ENCODE peak calls at places on chromosome 12, in seven cellular contexts. W is Peyer's patch, T is GM12892, A is heart left ventricle, N is A549, P is stomach, O is NB4. B is an unnamed sample.

GRCh38 chr12:69241444-69242092 is 2.2 kb downstream of the CPSF6 start:
- DNase-seq in W (no peak), T (no peak), A (no peak), N (no peak), P (no peak), O (peak; percentile 29), B (no peak)

GRCh38 chr12:121536058-121536928 is 44.5 kb downstream of the KDM2B start:
- DNase-seq in W (peak; percentile 95), T (peak; percentile 92), A (peak; percentile 88), N (peak; percentile 70), P (peak; percentile 78), O (peak; percentile 51), B (peak; percentile 27)

GRCh38 chr12:80598004-80598606 is 109.3 kb upstream of the MYF6 start:
- DNase-seq in W (no peak), T (no peak), A (no peak), N (peak; percentile 52), P (no peak), O (no peak), B (no peak)

GRCh38 chr12:118429703-118430383 is 53.5 kb downstream of the SUDS3 start:
- DNase-seq in W (no peak), T (no peak), A (no peak), N (no peak), P (peak; percentile 82), O (no peak), B (no peak)

GRCh38 chr12:76455582-76456345 is 103.8 kb downstream of the OSBPL8 start:
- DNase-seq in W (peak; percentile 61), T (peak; percentile 5), A (no peak), N (peak; percentile 91), P (no peak), O (peak; percentile 67), B (peak; percentile 32)

GRCh38 chr12:111298583-111299436 is 70.1 kb downstream of the PHETA1 start:
- DNase-seq in W (peak; percentile 58), T (peak; percentile 66), A (peak; percentile 33), N (peak; percentile 64), P (peak; percentile 34), O (peak; percentile 75), B (peak; percentile 74)

GRCh38 chr12:1761857-1762256 is 58.5 kb upstream of the LRTM2 start:
- DNase-seq in W (no peak), T (no peak), A (no peak), N (no peak), P (no peak), O (no peak), B (no peak)

GRCh38 chr12:10409387-10409786 is at the start of gene KLRC4:
- DNase-seq in W (no peak), T (no peak), A (no peak), N (no peak), P (no peak), O (peak; percentile 77), B (no peak)

GRCh38 chr12:40224439-40225291 is at the start of gene LRRK2:
- DNase-seq in W (peak; percentile 90), T (no peak), A (peak; percentile 86), N (peak; percentile 78), P (peak; percentile 65), O (peak; percentile 98), B (peak; percentile 36)

GRCh38 chr12:112304411-112304810 is 77.8 kb downstream of the HECTD4 start:
- DNase-seq in W (no peak), T (no peak), A (no peak), N (no peak), P (no peak), O (no peak), B (no peak)

GRCh38 chr12:89516633-89517032 is 8.0 kb downstream of the GALNT4 start:
- DNase-seq in W (no peak), T (no peak), A (no peak), N (no peak), P (no peak), O (no peak), B (no peak)

GRCh38 chr12:12979731-12980259 is 20.3 kb downstream of the HEBP1 start:
- DNase-seq in W (no peak), T (no peak), A (no peak), N (peak; percentile 86), P (no peak), O (no peak), B (peak; percentile 54)

GRCh38 chr12:89702503-89702902 is 6.1 kb downstream of the ATP2B1 start:
- DNase-seq in W (no peak), T (no peak), A (no peak), N (no peak), P (no peak), O (no peak), B (no peak)

GRCh38 chr12:105083551-105084105 is 630 bp downstream of the ALDH1L2 start:
- DNase-seq in W (peak; percentile 53), T (no peak), A (peak; percentile 28), N (peak; percentile 58), P (peak; percentile 58), O (peak; percentile 65), B (peak; percentile 25)

GRCh38 chr12:47818382-47818700 is 1.4 kb downstream of the HDAC7 start:
- DNase-seq in W (no peak), T (no peak), A (no peak), N (no peak), P (no peak), O (peak; percentile 35), B (no peak)

GRCh38 chr12:47819544-47819901 is 180 bp downstream of the HDAC7 start:
- DNase-seq in W (no peak), T (no peak), A (no peak), N (no peak), P (no peak), O (no peak), B (no peak)

GRCh38 chr12:47819902-47820630 is at the start of gene HDAC7:
- DNase-seq in W (peak; percentile 92), T (peak; percentile 85), A (peak; percentile 94), N (peak; percentile 86), P (peak; percentile 84), O (peak; percentile 86), B (peak; percentile 83)

GRCh38 chr12:47818007-47818376 is 1.7 kb downstream of the HDAC7 start:
- DNase-seq in W (no peak), T (no peak), A (no peak), N (no peak), P (no peak), O (no peak), B (no peak)

GRCh38 chr12:47818701-47819543 is 781 bp downstream of the HDAC7 start:
- DNase-seq in W (peak; percentile 83), T (peak; percentile 53), A (peak; percentile 82), N (peak; percentile 65), P (peak; percentile 49), O (peak; percentile 69), B (peak; percentile 55)
- TF ChIP-seq POLR2A in W (no peak), T (peak; percentile 23), A (peak; percentile 21), N (peak; percentile 11), P (no peak), O (peak; percentile 52), B (peak; percentile 37)

DNA sequence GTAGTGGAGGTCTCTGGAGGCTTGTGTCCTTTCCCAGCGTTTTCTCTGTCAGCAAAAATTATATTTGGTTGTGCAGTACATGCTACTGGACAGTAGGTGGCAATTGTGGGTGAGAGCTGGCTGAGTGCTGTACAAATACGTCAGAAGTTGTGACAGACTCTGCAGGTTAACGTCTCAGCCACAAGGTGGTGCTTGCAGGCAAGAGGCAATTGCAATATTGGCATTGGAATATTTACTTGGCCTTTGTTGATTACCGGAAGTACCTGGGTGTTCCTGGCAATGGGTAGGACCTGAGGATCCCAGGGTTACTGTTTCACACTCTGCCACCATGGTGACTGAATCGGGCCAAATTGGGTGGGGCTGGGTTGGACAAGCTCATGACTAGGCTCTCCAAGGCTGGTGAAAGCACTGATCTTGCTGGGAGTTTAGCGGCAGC is 333.9 kb upstream of the LMO3 start:
- DNase-seq in W (no peak), T (peak; percentile 2), A (no peak), N (peak; percentile 94), P (peak; percentile 44), O (peak; percentile 83), B (peak; percentile 19)
- TF ChIP-seq POLR2A in W (no peak), T (no peak), A (no peak), N (no peak), P (no peak), O (no peak), B (no peak)

GRCh38 chr12:5586201-5586600 is 154.3 kb downstream of the NTF3 start:
- DNase-seq in W (no peak), T (no peak), A (no peak), N (peak; percentile 40), P (no peak), O (no peak), B (no peak)
- TF ChIP-seq POLR2A in W (no peak), T (no peak), A (no peak), N (no peak), P (no peak), O (no peak), B (no peak)

GRCh38 chr12:96263449-96263902 is 69.3 kb downstream of the ELK3 start:
- DNase-seq in W (no peak), T (no peak), A (no peak), N (peak; percentile 20), P (peak; percentile 53), O (no peak), B (no peak)

GRCh38 chr12:96261557-96261956 is 67.4 kb downstream of the ELK3 start:
- DNase-seq in W (no peak), T (no peak), A (no peak), N (no peak), P (no peak), O (no peak), B (no peak)

GRCh38 chr12:96258451-96258933 is 64.3 kb downstream of the ELK3 start:
- DNase-seq in W (no peak), T (no peak), A (peak; percentile 80), N (no peak), P (no peak), O (peak; percentile 88), B (peak; percentile 27)

GRCh38 chr12:96257550-96258392 is 63.6 kb downstream of the ELK3 start:
- DNase-seq in W (no peak), T (no peak), A (no peak), N (no peak), P (no peak), O (peak; percentile 36), B (no peak)

DNA sequence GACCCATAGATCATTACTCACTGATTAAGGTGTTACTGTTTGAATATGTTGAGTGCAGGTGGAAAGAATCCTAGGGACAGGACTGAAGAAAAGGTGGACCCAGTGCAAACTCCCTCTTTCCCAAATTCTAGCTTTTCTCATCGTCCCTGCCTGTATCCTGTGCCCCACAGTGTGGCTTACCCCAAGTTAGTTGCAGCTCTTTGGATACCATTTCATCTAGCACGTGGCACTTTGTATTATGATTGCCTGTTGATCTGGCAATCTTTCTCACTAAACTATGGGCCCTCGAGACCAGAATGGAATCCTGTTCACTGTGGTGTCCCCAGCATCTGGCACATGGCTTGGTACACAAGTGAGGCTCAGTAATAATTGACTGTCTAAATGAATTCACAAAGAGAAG is 66.5 kb downstream of the ELK3 start:
- DNase-seq in W (no peak), T (no peak), A (no peak), N (no peak), P (no peak), O (no peak), B (no peak)
- TF ChIP-seq POLR2A in W (no peak), T (no peak), A (no peak), N (no peak), P (no peak), O (no peak), B (no peak)

B was measured in H54.